ENCODE peak calls at places on chromosomes 13 and 19, in four cellular contexts. C, M, X and V are unnamed samples. For H3K4me1, the result is how much of the 10 kb centered on the place peaks cover.

GRCh38 chr19:33756177-33756576 is 40.5 kb upstream of the KCTD15 start:
- DNase-seq in M (no peak), C (no peak), X (no peak), V (no peak)

GRCh38 chr19:17687141-17687856 is 855 bp downstream of the UNC13A start:
- DNase-seq in M (no peak), C (no peak), X (peak), V (no peak)

GRCh38 chr13:38042771-38043170 is 173.2 kb upstream of the TRPC4 start:
- DNase-seq in X (no peak), M (no peak), C (no peak), V (no peak)

GRCh38 chr13:94641432-94641941 is 39.8 kb downstream of the GPR180 start:
- DNase-seq in M (no peak), C (no peak), X (no peak), V (no peak)

GRCh38 chr19:14871619-14872230 is 14.2 kb downstream of the OR7A17 start:
- DNase-seq in M (no peak), X (no peak), C (no peak), V (no peak)

GRCh38 chr13:43021926-43022670 is 1.3 kb upstream of the DNAJC15 start:
- DNase-seq in M (no peak), X (no peak), C (no peak), V (peak)

GRCh38 chr19:38199340-38199739 is 24.7 kb downstream of the DPF1 start:
- DNase-seq in C (no peak), X (no peak), M (no peak), V (no peak)

GRCh38 chr19:18131841-18132596 is 20.9 kb upstream of the PIK3R2 start:
- DNase-seq in C (no peak), M (no peak), X (peak), V (peak)

GRCh38 chr13:19967619-19968018 is 9.1 kb downstream of the ZMYM2 start:
- DNase-seq in X (no peak), M (no peak), C (no peak), V (no peak)

GRCh38 chr13:113491418-113491883 is 940 bp upstream of the DCUN1D2 start:
- DNase-seq in X (peak), C (no peak), M (peak), V (no peak)

GRCh38 chr13:80340643-80341097 is 256 bp downstream of the SPRY2 start:
- DNase-seq in M (peak), X (no peak), C (no peak), V (peak)

GRCh38 chr19:16386619-16387240 is 62.1 kb downstream of the KLF2 start:
- DNase-seq in X (peak), M (no peak), C (peak), V (peak)

GRCh38 chr13:113665582-113666323 is 1.3 kb upstream of the GRK1 start:
- DNase-seq in X (no peak), M (peak), C (no peak), V (no peak)

GRCh38 chr13:20175907-20176652 is 15.2 kb upstream of the GJA3 start:
- DNase-seq in M (no peak), C (no peak), X (no peak), V (no peak)

GRCh38 chr19:45075215-45076028 is 856 bp downstream of the ZNF296 start:
- DNase-seq in C (no peak), X (peak), M (peak), V (peak)

GRCh38 chr19:5194641-5195040 is 146.0 kb downstream of the PTPRS start:
- DNase-seq in X (no peak), C (no peak), M (no peak), V (no peak)

GRCh38 chr19:5985098-5985783 is 7.3 kb upstream of the RANBP3 start:
- DNase-seq in C (no peak), X (no peak), M (no peak), V (no peak)

GRCh38 chr13:26957163-26957562 is 196.6 kb upstream of the GPR12 start:
- DNase-seq in M (no peak), X (no peak), C (no peak), V (no peak)

GRCh38 chr19:29596080-29596479 is 10.0 kb upstream of the POP4 start:
- DNase-seq in X (no peak), M (no peak), C (no peak), V (no peak)

GRCh38 chr13:74575729-74576125 is 441.5 kb upstream of the KLF12 start:
- DNase-seq in C (peak), M (peak), X (peak), V (no peak)

GRCh38 chr13:67095621-67096020 is 134.5 kb downstream of the PCDH9 start:
- DNase-seq in X (no peak), M (no peak), C (no peak), V (no peak)

GRCh38 chr19:41395355-41395754 is 1.8 kb downstream of the EXOSC5 start:
- DNase-seq in X (no peak), M (no peak), C (no peak), V (no peak)

GRCh38 chr19:1000591-1001537 is 645 bp downstream of the GRIN3B start:
- DNase-seq in M (no peak), C (no peak), X (peak), V (no peak)

GRCh38 chr13:57996717-57997116 is 365.2 kb downstream of the PCDH17 start:
- DNase-seq in C (no peak), M (no peak), X (no peak), V (no peak)

GRCh38 chr13:24683833-24684599 is 3.8 kb downstream of the ATP12A start:
- DNase-seq in M (peak), X (peak), C (peak), V (peak)

GRCh38 chr19:13689050-13689449 is 75.3 kb upstream of the MRI1 start:
- DNase-seq in X (peak), M (no peak), C (no peak), V (peak)

DNA sequence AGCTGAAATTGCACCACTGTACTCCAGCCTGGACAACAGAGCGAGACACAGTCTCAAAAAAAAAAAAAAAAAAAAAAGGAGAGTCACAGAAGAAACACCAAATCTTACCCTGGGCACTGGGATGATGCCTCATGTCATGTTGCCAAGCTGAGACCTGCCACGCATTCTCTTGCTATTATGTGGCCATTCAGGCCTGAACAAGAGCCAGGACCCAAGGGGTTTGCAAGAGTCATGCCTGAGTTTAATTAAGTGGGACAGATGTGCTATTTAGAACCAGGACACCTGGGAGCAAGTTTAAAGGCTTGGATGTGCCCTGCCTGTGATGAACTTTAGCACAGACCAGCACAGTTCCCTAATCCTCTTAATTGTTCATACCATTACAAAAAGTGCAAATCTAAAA is 9.8 kb downstream of the PNMA8A start:
- DNase-seq in C (no peak), M (no peak), X (no peak), V (no peak)
- H3K4me1 ChIP-seq in C (under half), M (under half), X (under half), V (under half)

GRCh38 chr13:41465965-41466364 is 8.6 kb downstream of the RGCC start:
- DNase-seq in M (no peak), C (no peak), X (no peak), V (no peak)
- H3K4me1 ChIP-seq in M (half or more), C (half or more), X (under half), V (under half)

GRCh38 chr13:50521750-50522149 is 321.7 kb downstream of the DLEU7 start:
- DNase-seq in M (no peak), X (no peak), C (no peak), V (no peak)

GRCh38 chr13:50518791-50519201 is 324.7 kb downstream of the DLEU7 start:
- DNase-seq in M (no peak), C (no peak), X (no peak), V (no peak)

GRCh38 chr13:50518131-50518530 is 325.4 kb downstream of the DLEU7 start:
- DNase-seq in X (no peak), M (no peak), C (no peak), V (no peak)

GRCh38 chr13:50521191-50521590 is 322.3 kb downstream of the DLEU7 start:
- DNase-seq in C (no peak), X (no peak), M (no peak), V (no peak)

GRCh38 chr13:50519866-50520265 is 323.6 kb downstream of the DLEU7 start:
- DNase-seq in X (no peak), M (no peak), C (no peak), V (no peak)
- H3K4me1 ChIP-seq in X (under half), M (half or more), C (under half), V (under half)

GRCh38 chr13:109751477-109751876 is 34.9 kb downstream of the IRS2 start:
- DNase-seq in C (no peak), M (no peak), X (no peak), V (no peak)

GRCh38 chr13:109750376-109750775 is 36.0 kb downstream of the IRS2 start:
- DNase-seq in C (no peak), X (no peak), M (no peak), V (no peak)

GRCh38 chr13:109747524-109747923 is 38.9 kb downstream of the IRS2 start:
- DNase-seq in C (no peak), M (no peak), X (no peak), V (no peak)

GRCh38 chr13:109748677-109749076 is 37.7 kb downstream of the IRS2 start:
- DNase-seq in C (no peak), X (no peak), M (no peak), V (no peak)

GRCh38 chr13:109749365-109749764 is 37.0 kb downstream of the IRS2 start:
- DNase-seq in C (no peak), M (no peak), X (no peak), V (no peak)
- H3K4me1 ChIP-seq in C (under half), M (under half), X (under half), V (under half)

DNA sequence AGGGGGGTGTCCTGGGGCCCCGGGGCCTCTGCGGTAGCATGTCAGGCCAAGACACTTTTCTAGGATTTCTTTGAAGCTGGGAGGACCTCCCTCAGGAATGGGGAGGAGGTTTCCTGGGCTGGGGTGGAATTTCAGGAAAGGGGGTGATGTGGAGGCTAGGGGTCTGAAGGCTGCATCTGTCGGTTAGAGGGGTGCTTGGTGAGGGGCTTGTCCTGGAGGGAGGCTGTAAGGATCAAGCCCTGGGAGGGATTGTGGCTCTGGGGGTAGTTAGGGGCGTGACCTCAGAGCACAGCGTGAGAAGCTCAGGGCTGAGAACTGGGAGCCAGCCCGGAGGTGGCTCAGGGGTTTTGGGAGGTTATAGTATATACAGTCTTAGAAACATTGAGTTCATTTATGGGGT is 1.6 kb downstream of the RRAS start:
- DNase-seq in M (no peak), C (no peak), X (peak), V (no peak)
- H3K4me1 ChIP-seq in M (under half), C (under half), X (under half), V (under half)

DNA sequence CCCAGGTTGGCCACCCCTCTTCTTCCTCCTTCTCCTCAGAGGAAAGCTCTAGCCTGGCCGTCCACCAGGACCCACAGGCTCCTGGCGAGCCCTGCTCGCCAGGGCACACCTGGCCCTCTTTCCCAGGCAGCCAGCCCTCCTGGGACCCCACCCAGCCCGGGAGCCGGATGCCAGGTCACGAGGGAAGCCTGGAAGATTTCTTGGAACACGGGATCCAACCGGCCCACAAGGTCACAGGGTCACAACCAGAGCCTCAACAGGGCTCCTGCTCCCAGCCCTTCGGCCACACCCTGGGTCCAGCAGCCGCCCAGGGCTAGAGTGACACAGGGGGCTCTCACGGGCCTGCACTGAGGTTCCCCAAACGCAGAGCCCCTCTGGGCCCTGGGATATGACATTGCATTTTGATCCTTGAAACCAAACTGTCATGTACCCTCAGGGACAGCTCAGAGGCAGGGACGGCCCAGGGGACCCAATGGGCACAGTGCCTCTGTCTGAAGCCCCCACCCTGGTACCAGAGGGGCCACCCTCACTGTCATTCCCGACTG is 5.5 kb downstream of the MKNK2 start:
- DNase-seq in C (no peak), X (no peak), M (no peak), V (no peak)
- H3K4me1 ChIP-seq in C (half or more), X (under half), M (half or more), V (under half)

GRCh38 chr13:99215466-99215865 is 14.8 kb downstream of the UBAC2 start:
- DNase-seq in X (no peak), C (peak), M (no peak), V (no peak)

GRCh38 chr13:99217461-99218101 is 16.9 kb downstream of the UBAC2 start:
- DNase-seq in M (no peak), C (no peak), X (no peak), V (no peak)

GRCh38 chr13:99211421-99212035 is 10.9 kb downstream of the UBAC2 start:
- DNase-seq in M (no peak), C (no peak), X (no peak), V (no peak)

GRCh38 chr13:99214232-99214631 is 13.6 kb downstream of the UBAC2 start:
- DNase-seq in C (no peak), X (no peak), M (no peak), V (no peak)

GRCh38 chr13:99214691-99215090 is 14.0 kb downstream of the UBAC2 start:
- DNase-seq in M (no peak), C (no peak), X (no peak), V (no peak)
- H3K4me1 ChIP-seq in M (under half), C (half or more), X (under half), V (under half)